ENCODE peak calls at places on chromosomes 7 and 10, in eight cellular contexts. One of them, this sample, is unnamed.

GRCh38 chr7:78326870-78327269 is 528.3 kb downstream of the PHTF2 start:
- DNase-seq in choroid plexus epithelial cell: no peak
- DNase-seq in CD4-positive, alpha-beta T cell: no peak
- DNase-seq in CD8-positive, alpha-beta T cell: no peak
- DNase-seq in thoracic aorta: no peak
- DNase-seq in HFFc6: peak
- DNase-seq in PC-9: no peak
- DNase-seq in psoas muscle: no peak
- DNase-seq in this sample: no peak

GRCh38 chr10:124554085-124554858 is 92.6 kb downstream of the LHPP start:
- DNase-seq in CD4-positive, alpha-beta T cell: no peak
- DNase-seq in CD8-positive, alpha-beta T cell: no peak
- DNase-seq in choroid plexus epithelial cell: no peak
- DNase-seq in HFFc6: no peak
- DNase-seq in psoas muscle: peak
- DNase-seq in thoracic aorta: no peak
- DNase-seq in PC-9: no peak
- DNase-seq in this sample: no peak

GRCh38 chr10:71253981-71254818 is 41.8 kb downstream of the UNC5B start:
- DNase-seq in choroid plexus epithelial cell: no peak
- DNase-seq in HFFc6: no peak
- DNase-seq in PC-9: no peak
- DNase-seq in CD4-positive, alpha-beta T cell: no peak
- DNase-seq in thoracic aorta: no peak
- DNase-seq in CD8-positive, alpha-beta T cell: no peak
- DNase-seq in psoas muscle: no peak
- DNase-seq in this sample: no peak

GRCh38 chr7:158975526-158976467 is 119.4 kb downstream of the DYNC2I1 start:
- DNase-seq in HFFc6: no peak
- DNase-seq in CD4-positive, alpha-beta T cell: peak
- DNase-seq in choroid plexus epithelial cell: no peak
- DNase-seq in thoracic aorta: no peak
- DNase-seq in psoas muscle: no peak
- DNase-seq in CD8-positive, alpha-beta T cell: no peak
- DNase-seq in PC-9: no peak
- DNase-seq in this sample: no peak

GRCh38 chr7:781228-781864 is 50.9 kb upstream of the SUN1 start:
- DNase-seq in CD8-positive, alpha-beta T cell: no peak
- DNase-seq in CD4-positive, alpha-beta T cell: no peak
- DNase-seq in psoas muscle: peak
- DNase-seq in HFFc6: no peak
- DNase-seq in thoracic aorta: no peak
- DNase-seq in PC-9: no peak
- DNase-seq in choroid plexus epithelial cell: peak
- DNase-seq in this sample: no peak

GRCh38 chr7:43302211-43302711 is 189.8 kb downstream of the HECW1 start:
- DNase-seq in psoas muscle: no peak
- DNase-seq in thoracic aorta: no peak
- DNase-seq in CD4-positive, alpha-beta T cell: no peak
- DNase-seq in choroid plexus epithelial cell: peak
- DNase-seq in CD8-positive, alpha-beta T cell: no peak
- DNase-seq in HFFc6: peak
- DNase-seq in PC-9: no peak
- DNase-seq in this sample: no peak

GRCh38 chr7:155644971-155645509 is 579 bp downstream of the RBM33 start:
- DNase-seq in PC-9: no peak
- DNase-seq in psoas muscle: peak
- DNase-seq in CD8-positive, alpha-beta T cell: peak
- DNase-seq in thoracic aorta: no peak
- DNase-seq in HFFc6: no peak
- DNase-seq in choroid plexus epithelial cell: peak
- DNase-seq in CD4-positive, alpha-beta T cell: peak
- DNase-seq in this sample: no peak

GRCh38 chr10:21417172-21417712 is 108.2 kb downstream of the SKIDA1 start:
- DNase-seq in HFFc6: no peak
- DNase-seq in psoas muscle: no peak
- DNase-seq in CD8-positive, alpha-beta T cell: no peak
- DNase-seq in thoracic aorta: no peak
- DNase-seq in CD4-positive, alpha-beta T cell: no peak
- DNase-seq in PC-9: no peak
- DNase-seq in choroid plexus epithelial cell: no peak
- DNase-seq in this sample: no peak

GRCh38 chr10:53840668-53841067 is 960.4 kb downstream of the PCDH15 start:
- DNase-seq in CD4-positive, alpha-beta T cell: no peak
- DNase-seq in psoas muscle: no peak
- DNase-seq in choroid plexus epithelial cell: no peak
- DNase-seq in HFFc6: no peak
- DNase-seq in CD8-positive, alpha-beta T cell: no peak
- DNase-seq in thoracic aorta: no peak
- DNase-seq in PC-9: no peak
- DNase-seq in this sample: no peak

GRCh38 chr10:3829193-3830050 is 44.4 kb upstream of the KLF6 start:
- DNase-seq in PC-9: no peak
- DNase-seq in CD8-positive, alpha-beta T cell: no peak
- DNase-seq in psoas muscle: no peak
- DNase-seq in choroid plexus epithelial cell: peak
- DNase-seq in CD4-positive, alpha-beta T cell: no peak
- DNase-seq in HFFc6: no peak
- DNase-seq in thoracic aorta: no peak
- DNase-seq in this sample: no peak
- TF ChIP-seq CTCF in PC-9: no peak
- TF ChIP-seq CTCF in CD8-positive, alpha-beta T cell: no peak
- TF ChIP-seq CTCF in psoas muscle: no peak
- TF ChIP-seq CTCF in choroid plexus epithelial cell: no peak
- TF ChIP-seq CTCF in CD4-positive, alpha-beta T cell: no peak
- TF ChIP-seq CTCF in HFFc6: no peak
- TF ChIP-seq CTCF in thoracic aorta: no peak
- TF ChIP-seq CTCF in this sample: no peak

DNA sequence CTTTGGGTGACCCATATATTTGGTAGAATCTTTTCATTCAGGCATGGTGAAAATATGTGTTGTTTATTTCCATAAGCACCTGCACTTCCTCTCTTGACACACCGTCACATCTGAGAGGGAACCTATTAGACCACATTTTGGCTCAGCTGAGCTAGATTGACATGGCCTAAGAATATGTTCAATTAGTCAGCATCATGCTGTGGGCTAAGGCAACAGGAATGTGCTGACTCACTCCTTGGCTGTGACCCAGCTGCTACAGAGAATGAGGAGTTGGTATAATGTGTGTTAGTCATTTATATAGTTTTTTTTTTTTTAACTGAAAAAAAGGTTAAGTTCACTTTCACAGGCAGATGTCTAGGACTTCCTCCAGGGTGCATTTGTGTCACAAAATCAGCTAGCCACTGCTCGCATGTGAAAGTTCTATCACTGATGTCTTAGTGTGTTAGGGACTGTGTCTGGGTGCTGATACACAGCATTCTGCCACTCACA is 180.6 kb downstream of the SEMA3E start:
- DNase-seq in psoas muscle: peak
- DNase-seq in PC-9: peak
- DNase-seq in choroid plexus epithelial cell: peak
- DNase-seq in HFFc6: peak
- DNase-seq in CD4-positive, alpha-beta T cell: no peak
- DNase-seq in thoracic aorta: peak
- DNase-seq in CD8-positive, alpha-beta T cell: no peak
- DNase-seq in this sample: peak
- TF ChIP-seq CTCF in psoas muscle: no peak
- TF ChIP-seq CTCF in PC-9: peak
- TF ChIP-seq CTCF in choroid plexus epithelial cell: peak
- TF ChIP-seq CTCF in HFFc6: peak
- TF ChIP-seq CTCF in CD4-positive, alpha-beta T cell: no peak
- TF ChIP-seq CTCF in thoracic aorta: no peak
- TF ChIP-seq CTCF in CD8-positive, alpha-beta T cell: no peak
- TF ChIP-seq CTCF in this sample: no peak

GRCh38 chr10:100894589-100895294 is 18.0 kb upstream of the SLF2 start:
- DNase-seq in CD8-positive, alpha-beta T cell: no peak
- DNase-seq in PC-9: no peak
- DNase-seq in thoracic aorta: no peak
- DNase-seq in HFFc6: no peak
- DNase-seq in choroid plexus epithelial cell: no peak
- DNase-seq in psoas muscle: no peak
- DNase-seq in CD4-positive, alpha-beta T cell: no peak
- DNase-seq in this sample: no peak
- TF ChIP-seq CTCF in CD8-positive, alpha-beta T cell: no peak
- TF ChIP-seq CTCF in PC-9: no peak
- TF ChIP-seq CTCF in thoracic aorta: no peak
- TF ChIP-seq CTCF in HFFc6: no peak
- TF ChIP-seq CTCF in choroid plexus epithelial cell: no peak
- TF ChIP-seq CTCF in psoas muscle: no peak
- TF ChIP-seq CTCF in CD4-positive, alpha-beta T cell: no peak
- TF ChIP-seq CTCF in this sample: no peak

GRCh38 chr7:91128574-91129348 is 135.5 kb upstream of the FZD1 start:
- DNase-seq in choroid plexus epithelial cell: peak
- DNase-seq in thoracic aorta: no peak
- DNase-seq in CD8-positive, alpha-beta T cell: no peak
- DNase-seq in psoas muscle: no peak
- DNase-seq in PC-9: no peak
- DNase-seq in HFFc6: no peak
- DNase-seq in CD4-positive, alpha-beta T cell: no peak
- DNase-seq in this sample: no peak

GRCh38 chr7:91127974-91128373 is 136.3 kb upstream of the FZD1 start:
- DNase-seq in PC-9: no peak
- DNase-seq in HFFc6: peak
- DNase-seq in CD4-positive, alpha-beta T cell: no peak
- DNase-seq in CD8-positive, alpha-beta T cell: no peak
- DNase-seq in choroid plexus epithelial cell: no peak
- DNase-seq in psoas muscle: no peak
- DNase-seq in thoracic aorta: no peak
- DNase-seq in this sample: no peak

DNA sequence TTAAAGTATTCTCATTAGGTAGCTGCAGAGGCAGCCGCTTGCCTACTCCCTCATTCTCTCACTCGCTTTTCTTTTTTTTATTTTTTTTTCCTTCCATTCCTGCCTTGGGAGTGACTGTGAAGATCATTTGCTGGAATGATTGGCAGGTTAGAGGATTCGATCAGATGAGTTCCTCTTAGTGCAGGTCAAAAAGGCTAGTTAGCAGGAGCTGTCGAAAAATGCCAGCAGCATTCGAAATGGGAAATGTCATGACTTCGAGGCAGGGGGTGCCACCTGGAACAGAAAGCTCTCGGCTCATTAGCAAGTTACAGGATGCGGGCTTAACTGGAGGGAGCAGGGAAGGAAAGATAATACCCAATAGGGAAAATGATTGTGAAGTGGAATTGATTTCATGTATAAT is 137.5 kb upstream of the FZD1 start:
- DNase-seq in choroid plexus epithelial cell: no peak
- DNase-seq in thoracic aorta: no peak
- DNase-seq in PC-9: no peak
- DNase-seq in psoas muscle: no peak
- DNase-seq in CD8-positive, alpha-beta T cell: no peak
- DNase-seq in HFFc6: no peak
- DNase-seq in CD4-positive, alpha-beta T cell: no peak
- DNase-seq in this sample: no peak
- TF ChIP-seq CTCF in choroid plexus epithelial cell: no peak
- TF ChIP-seq CTCF in thoracic aorta: no peak
- TF ChIP-seq CTCF in PC-9: no peak
- TF ChIP-seq CTCF in psoas muscle: no peak
- TF ChIP-seq CTCF in CD8-positive, alpha-beta T cell: no peak
- TF ChIP-seq CTCF in HFFc6: no peak
- TF ChIP-seq CTCF in CD4-positive, alpha-beta T cell: no peak
- TF ChIP-seq CTCF in this sample: no peak

DNA sequence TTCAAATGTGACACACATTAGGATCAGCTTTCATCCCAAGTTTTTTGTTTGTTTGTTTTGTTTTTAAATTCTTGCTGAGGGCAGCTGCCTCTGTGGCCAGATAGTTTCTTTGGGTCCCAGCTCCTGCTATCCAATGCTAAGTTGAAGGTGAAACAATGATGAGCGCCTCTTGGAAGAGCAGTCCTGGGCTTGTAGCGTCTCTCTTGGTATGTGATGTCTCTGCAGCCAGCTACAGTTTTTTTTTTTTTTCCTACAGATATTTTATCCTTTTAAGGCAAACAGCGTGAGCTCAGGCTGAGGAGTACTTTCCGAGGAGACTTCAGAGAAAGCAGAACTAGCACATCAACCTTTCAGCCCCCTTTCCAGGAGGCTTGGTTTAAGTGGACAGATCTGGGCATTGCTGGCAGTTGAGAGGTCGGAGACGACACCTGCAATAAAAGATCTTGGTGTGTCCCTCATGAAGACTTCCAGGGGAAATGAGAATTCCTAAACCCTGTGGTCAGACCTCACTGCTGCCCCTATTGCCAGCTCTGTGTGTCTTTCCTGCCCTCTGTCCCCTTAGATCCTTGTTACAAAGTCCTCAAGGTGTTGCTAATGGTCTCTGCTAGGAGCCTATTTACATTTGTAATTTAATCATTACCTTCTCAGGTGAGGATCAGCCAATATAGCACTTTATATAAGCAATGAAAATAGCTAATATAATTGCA is 9.1 kb downstream of the PRKG1 start:
- DNase-seq in CD4-positive, alpha-beta T cell: no peak
- DNase-seq in choroid plexus epithelial cell: peak
- DNase-seq in CD8-positive, alpha-beta T cell: no peak
- DNase-seq in psoas muscle: no peak
- DNase-seq in thoracic aorta: no peak
- DNase-seq in HFFc6: no peak
- DNase-seq in PC-9: no peak
- DNase-seq in this sample: no peak
- TF ChIP-seq CTCF in CD4-positive, alpha-beta T cell: no peak
- TF ChIP-seq CTCF in choroid plexus epithelial cell: peak
- TF ChIP-seq CTCF in CD8-positive, alpha-beta T cell: no peak
- TF ChIP-seq CTCF in psoas muscle: no peak
- TF ChIP-seq CTCF in thoracic aorta: peak
- TF ChIP-seq CTCF in HFFc6: no peak
- TF ChIP-seq CTCF in PC-9: no peak
- TF ChIP-seq CTCF in this sample: no peak

GRCh38 chr7:129646369-129647021 is 35.0 kb downstream of the NRF1 start:
- DNase-seq in thoracic aorta: no peak
- DNase-seq in psoas muscle: no peak
- DNase-seq in choroid plexus epithelial cell: peak
- DNase-seq in CD8-positive, alpha-beta T cell: no peak
- DNase-seq in PC-9: no peak
- DNase-seq in HFFc6: no peak
- DNase-seq in CD4-positive, alpha-beta T cell: no peak
- DNase-seq in this sample: no peak

GRCh38 chr7:129640400-129640799 is 28.9 kb downstream of the NRF1 start:
- DNase-seq in PC-9: no peak
- DNase-seq in CD4-positive, alpha-beta T cell: no peak
- DNase-seq in CD8-positive, alpha-beta T cell: no peak
- DNase-seq in HFFc6: no peak
- DNase-seq in psoas muscle: no peak
- DNase-seq in thoracic aorta: no peak
- DNase-seq in choroid plexus epithelial cell: no peak
- DNase-seq in this sample: no peak

GRCh38 chr7:129643545-129644170 is 32.1 kb downstream of the NRF1 start:
- DNase-seq in thoracic aorta: no peak
- DNase-seq in PC-9: no peak
- DNase-seq in HFFc6: no peak
- DNase-seq in choroid plexus epithelial cell: no peak
- DNase-seq in CD8-positive, alpha-beta T cell: no peak
- DNase-seq in psoas muscle: no peak
- DNase-seq in CD4-positive, alpha-beta T cell: no peak
- DNase-seq in this sample: no peak

GRCh38 chr7:129642871-129643515 is 31.5 kb downstream of the NRF1 start:
- DNase-seq in CD8-positive, alpha-beta T cell: no peak
- DNase-seq in HFFc6: no peak
- DNase-seq in CD4-positive, alpha-beta T cell: no peak
- DNase-seq in PC-9: no peak
- DNase-seq in psoas muscle: no peak
- DNase-seq in thoracic aorta: no peak
- DNase-seq in choroid plexus epithelial cell: no peak
- DNase-seq in this sample: no peak

GRCh38 chr7:129644634-129645230 is 33.2 kb downstream of the NRF1 start:
- DNase-seq in HFFc6: peak
- DNase-seq in thoracic aorta: no peak
- DNase-seq in CD4-positive, alpha-beta T cell: no peak
- DNase-seq in choroid plexus epithelial cell: peak
- DNase-seq in PC-9: peak
- DNase-seq in psoas muscle: no peak
- DNase-seq in CD8-positive, alpha-beta T cell: no peak
- DNase-seq in this sample: no peak
- TF ChIP-seq CTCF in HFFc6: peak
- TF ChIP-seq CTCF in thoracic aorta: peak
- TF ChIP-seq CTCF in CD4-positive, alpha-beta T cell: peak
- TF ChIP-seq CTCF in choroid plexus epithelial cell: peak
- TF ChIP-seq CTCF in PC-9: peak
- TF ChIP-seq CTCF in psoas muscle: peak
- TF ChIP-seq CTCF in CD8-positive, alpha-beta T cell: peak
- TF ChIP-seq CTCF in this sample: no peak

This sample was measured in omental fat pad.